ENCODE peak calls at places on chromosomes 6 and 20, in nine cellular contexts. C, X, P, I, B, V, N, J and K are unnamed samples.

GRCh38 chr6:34865107-34865506 is 22.7 kb downstream of the TAF11 start:
- DNase-seq in C (no peak), B (no peak), N (peak; percentile 73), P (peak; percentile 23), J (no peak), I (no peak), X (no peak), V (no peak), K (peak; percentile 98)

GRCh38 chr20:8854566-8854965 is 214.3 kb upstream of the PLCB4 start:
- DNase-seq in B (no peak), P (no peak), V (no peak), I (no peak), J (no peak), N (peak; percentile 5), X (no peak), C (no peak), K (peak; percentile 37)

GRCh38 chr20:12199703-12200102 is 282.0 kb downstream of the BTBD3 start:
- DNase-seq in P (no peak), N (no peak), C (no peak), X (no peak), J (no peak), B (no peak), V (no peak), I (no peak), K (no peak)

GRCh38 chr20:18056174-18057105 is 1.3 kb downstream of the OVOL2 start:
- DNase-seq in P (peak; percentile 56), J (no peak), X (no peak), B (no peak), V (no peak), I (peak; percentile 20), C (no peak), N (no peak), K (no peak)

GRCh38 chr6:7445076-7445475 is 55.5 kb downstream of the RIOK1 start:
- DNase-seq in V (no peak), P (no peak), N (no peak), C (no peak), B (no peak), X (no peak), J (no peak), I (no peak), K (no peak)

GRCh38 chr6:37702314-37702713 is 4.6 kb upstream of the MDGA1 start:
- DNase-seq in P (no peak), N (no peak), C (no peak), B (no peak), X (no peak), J (no peak), V (no peak), I (peak; percentile 56), K (no peak)

GRCh38 chr6:42392871-42393270 is 58.9 kb downstream of the TRERF1 start:
- DNase-seq in J (no peak), I (no peak), B (no peak), V (no peak), X (no peak), P (no peak), C (no peak), N (no peak), K (no peak)

GRCh38 chr6:7086488-7086887 is 21.3 kb upstream of the RREB1 start:
- DNase-seq in B (peak; percentile 66), J (no peak), C (no peak), N (no peak), I (peak; percentile 85), V (no peak), X (no peak), P (no peak), K (peak; percentile 57)

GRCh38 chr20:39849664-39850063 is 839.4 kb downstream of the MAFB start:
- DNase-seq in J (no peak), N (no peak), P (peak; percentile 70), I (no peak), C (no peak), X (no peak), B (no peak), V (no peak), K (peak; percentile 77)

GRCh38 chr6:7195330-7196018 is 87.7 kb downstream of the RREB1 start:
- DNase-seq in V (no peak), C (no peak), J (no peak), P (no peak), I (no peak), N (no peak), B (no peak), X (no peak), K (no peak)

GRCh38 chr20:63070301-63070625 is 63.5 kb upstream of the BHLHE23 start:
- DNase-seq in P (no peak), B (no peak), V (no peak), C (no peak), J (no peak), X (no peak), N (no peak), I (no peak), K (no peak)

GRCh38 chr20:17655865-17656489 is 26.1 kb downstream of the RRBP1 start:
- DNase-seq in I (no peak), J (no peak), C (no peak), P (peak; percentile 8), V (no peak), N (peak; percentile 13), B (peak; percentile 11), X (no peak), K (no peak)

GRCh38 chr6:36633915-36634314 is 39.8 kb downstream of the SRSF3 start:
- DNase-seq in V (no peak), P (peak; percentile 52), X (no peak), N (no peak), C (peak; percentile 70), I (no peak), J (no peak), B (no peak), K (peak; percentile 87)

GRCh38 chr6:33694401-33694931 is 17.0 kb downstream of the UQCC2 start:
- DNase-seq in V (no peak), X (no peak), N (no peak), B (no peak), P (peak; percentile 47), I (no peak), C (no peak), J (no peak), K (peak; percentile 84)

GRCh38 chr6:13407709-13408695 is 79.4 kb downstream of the GFOD1 start:
- DNase-seq in X (peak; percentile 58), C (peak; percentile 100), P (no peak), N (peak; percentile 70), B (no peak), I (peak; percentile 98), J (no peak), V (no peak), K (no peak)

GRCh38 chr6:42402184-42402583 is 49.5 kb downstream of the TRERF1 start:
- DNase-seq in P (peak; percentile 30), I (peak; percentile 44), X (no peak), N (no peak), B (peak; percentile 74), J (no peak), V (peak; percentile 58), C (no peak), K (no peak)

GRCh38 chr6:136840612-136841011 is 18.2 kb downstream of the PEX7 start:
- DNase-seq in J (no peak), B (no peak), I (no peak), P (no peak), C (no peak), X (no peak), N (no peak), V (no peak), K (no peak)

DNA sequence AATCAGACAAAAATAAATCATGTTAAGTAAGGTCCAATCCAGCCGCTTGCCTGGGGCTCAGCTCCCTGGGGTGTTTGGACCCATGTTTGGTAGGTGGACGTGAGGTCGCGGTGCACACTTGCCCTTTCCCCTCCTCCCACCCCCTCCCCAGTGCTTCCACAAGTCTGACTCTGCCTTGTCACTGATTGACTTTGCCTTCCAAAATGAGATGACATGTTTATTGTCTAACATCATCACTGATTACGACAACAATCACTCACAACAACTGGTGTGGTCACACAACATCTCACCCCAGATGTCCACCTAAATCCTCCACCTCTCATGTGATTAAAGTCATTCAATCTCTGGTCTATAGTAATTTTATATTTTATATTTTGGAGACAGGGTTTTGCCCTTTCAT is 56.2 kb downstream of the RIN2 start:
- DNase-seq in N (no peak), C (no peak), B (no peak), X (no peak), J (no peak), I (no peak), P (no peak), V (no peak), K (no peak)
- H3K4me3 ChIP-seq in N (no peak overlapping the region), C (no peak overlapping the region), B (no peak overlapping the region), X (no peak overlapping the region), J (no peak overlapping the region), I (no peak overlapping the region), P (no peak overlapping the region), V (no peak overlapping the region), K (no peak overlapping the region)

DNA sequence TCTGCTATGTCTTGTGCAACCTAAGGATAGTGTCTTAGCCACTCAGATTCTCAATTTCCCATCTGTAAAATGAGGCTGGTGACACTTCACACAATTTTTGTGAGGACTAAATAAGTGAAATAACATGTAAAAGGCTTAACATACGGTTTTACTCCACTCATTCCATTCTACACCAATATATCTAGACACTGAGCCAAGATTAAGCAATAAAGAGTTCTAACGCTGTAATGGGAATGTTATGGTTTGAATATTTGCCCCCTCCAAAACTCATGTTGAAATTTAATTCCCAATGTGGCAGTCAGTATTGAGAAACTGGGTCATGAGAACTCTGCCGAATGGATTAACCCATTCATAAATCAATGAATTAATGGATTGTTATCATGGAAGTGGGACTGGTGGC is 301.0 kb downstream of the HACE1 start:
- DNase-seq in C (no peak), V (no peak), J (no peak), B (no peak), P (no peak), N (no peak), I (no peak), X (no peak), K (no peak)
- TF ChIP-seq MAX in C (no peak), V (no peak), J (no peak), B (no peak), P (no peak), N (no peak), I (no peak), X (no peak), K (no peak)

DNA sequence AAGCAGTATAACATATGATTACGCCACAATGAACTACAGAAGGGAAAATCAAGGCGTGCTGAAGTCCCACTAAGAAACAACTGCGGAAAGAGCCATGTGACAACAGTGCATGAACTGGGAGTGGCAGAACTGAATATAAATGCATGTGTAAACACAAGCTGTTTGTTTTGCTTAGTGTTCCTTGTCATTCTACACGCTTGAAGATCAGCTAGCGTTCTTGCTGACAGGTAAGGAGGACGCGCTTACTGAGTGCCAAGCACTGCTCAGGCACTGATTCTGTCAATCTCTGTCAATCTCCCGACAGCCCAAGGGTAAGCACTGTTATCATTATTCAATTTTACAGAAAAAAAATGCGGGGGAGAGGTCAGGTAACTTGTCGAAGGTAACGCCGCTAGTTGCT is 483 bp upstream of the TBP start:
- DNase-seq in J (no peak), N (no peak), P (no peak), X (no peak), C (no peak), B (no peak), I (no peak), V (no peak), K (no peak)
- H3K4me3 ChIP-seq in J (peak overlapping the region; percentile 99), N (peak overlapping the region; percentile 69), P (peak overlapping the region; percentile 89), X (peak overlapping the region; percentile 96), C (peak overlapping the region; percentile 91), B (peak overlapping the region; percentile 76), I (peak overlapping the region; percentile 96), V (peak overlapping the region; percentile 99), K (peak overlapping the region; percentile 76)

DNA sequence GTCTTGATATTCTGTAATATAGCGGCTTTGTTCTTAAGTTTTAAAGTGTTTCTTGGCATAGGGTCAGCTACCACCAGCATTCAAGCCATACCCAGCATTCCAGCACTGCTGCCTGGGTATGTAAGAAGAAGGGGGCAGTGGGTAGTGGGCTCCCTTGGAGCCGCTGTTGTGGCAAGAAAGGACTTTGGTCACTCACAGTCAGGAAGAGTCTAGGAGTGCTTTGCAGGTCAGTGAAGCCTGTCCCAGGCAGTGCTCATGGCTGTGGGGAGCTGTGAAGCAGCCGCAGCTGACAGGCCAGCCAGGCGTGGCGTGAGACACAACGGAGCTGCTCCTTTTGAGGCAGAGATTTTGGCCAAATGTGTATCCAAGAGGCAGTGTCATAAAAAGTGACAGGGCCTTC is 512.0 kb downstream of the CDKAL1 start:
- DNase-seq in C (peak; percentile 25), J (no peak), B (no peak), V (no peak), P (no peak), X (no peak), N (no peak), I (no peak), K (no peak)
- TF ChIP-seq MAX in C (no peak), J (no peak), B (no peak), V (no peak), P (no peak), X (no peak), N (no peak), I (no peak), K (no peak)